ENCODE peak calls at places on chromosomes 13 and 19, in seven cellular contexts. J is CD8-positive, alpha-beta memory T cell; R is body of pancreas; S is AG10803; N is H7; Q is epithelial cell of esophagus; F is GM03348. V is an unnamed sample.

GRCh38 chr13:100398360-100398759 is 190.2 kb downstream of the GGACT start:
- DNase-seq in J (no peak), R (no peak), S (no peak), N (no peak), Q (no peak), F (no peak), V (no peak)

GRCh38 chr19:12867120-12868099 is 13.8 kb downstream of the DNASE2 start:
- DNase-seq in J (peak), R (peak), S (no peak), N (peak), Q (peak), F (peak), V (peak)

GRCh38 chr19:13627531-13627930 is 121.3 kb upstream of the CACNA1A start:
- DNase-seq in J (no peak), R (no peak), S (no peak), N (no peak), Q (no peak), F (no peak), V (no peak)

GRCh38 chr13:44159633-44160279 is 213.9 kb upstream of the SERP2 start:
- DNase-seq in J (no peak), R (no peak), S (no peak), N (no peak), Q (peak), F (no peak), V (peak)

GRCh38 chr19:16327911-16328823 is 3.5 kb downstream of the KLF2 start:
- DNase-seq in J (peak), R (peak), S (peak), N (peak), Q (peak), F (peak), V (peak)

GRCh38 chr13:109743706-109744453 is 42.5 kb downstream of the IRS2 start:
- DNase-seq in J (no peak), R (no peak), S (peak), N (no peak), Q (peak), F (peak), V (peak)

GRCh38 chr19:55504981-55505380 is 16.7 kb downstream of the SSC5D start:
- DNase-seq in J (no peak), R (no peak), S (no peak), N (no peak), Q (no peak), F (no peak), V (no peak)

GRCh38 chr13:22883961-22884360 is 296.8 kb upstream of the SGCG start:
- DNase-seq in J (no peak), R (no peak), S (no peak), N (no peak), Q (no peak), F (no peak), V (no peak)

GRCh38 chr19:4130635-4131438 is 6.9 kb upstream of the MAP2K2 start:
- DNase-seq in J (no peak), R (no peak), S (peak), N (peak), Q (peak), F (peak), V (peak)

GRCh38 chr13:100765021-100765420 is 90.4 kb upstream of the TMTC4 start:
- DNase-seq in J (no peak), R (no peak), S (no peak), N (no peak), Q (no peak), F (no peak), V (no peak)

GRCh38 chr19:46596008-46596407 is 5.1 kb upstream of the CALM3 start:
- DNase-seq in J (no peak), R (no peak), S (no peak), N (no peak), Q (no peak), F (no peak), V (no peak)

GRCh38 chr19:50501186-50501567 is 9.8 kb downstream of the JOSD2 start:
- DNase-seq in J (no peak), R (no peak), S (no peak), N (no peak), Q (no peak), F (no peak), V (no peak)

GRCh38 chr13:59542303-59542702 is 621.4 kb downstream of the DIAPH3 start:
- DNase-seq in J (no peak), R (no peak), S (no peak), N (no peak), Q (no peak), F (no peak), V (no peak)

GRCh38 chr13:94595006-94595942 is 678 bp downstream of the TGDS start:
- DNase-seq in J (no peak), R (peak), S (peak), N (peak), Q (peak), F (peak), V (peak)

GRCh38 chr13:42028113-42028799 is 20.2 kb upstream of the DGKH start:
- DNase-seq in J (no peak), R (no peak), S (peak), N (no peak), Q (no peak), F (no peak), V (no peak)

V was measured in bronchial epithelial cell.